ENCODE peak calls at places on chromosomes 6 and 20, in six cellular contexts. Y is dorsolateral prefrontal cortex, T is heart left ventricle, K is hepatocyte, X is Panc1, C is transverse colon. H is an unnamed sample.

GRCh38 chr20:63102720-63103375 is 96.1 kb upstream of the BHLHE23 start:
- DNase-seq in Y (peak), T (peak), K (no peak), X (no peak), C (peak), H (no peak)

GRCh38 chr20:20076297-20077065 is 24.1 kb downstream of the CFAP61 start:
- DNase-seq in Y (peak), T (no peak), K (peak), X (no peak), C (no peak), H (peak)

GRCh38 chr6:159125014-159125609 is 44.1 kb upstream of the FNDC1 start:
- DNase-seq in Y (no peak), T (no peak), K (no peak), X (no peak), C (no peak), H (no peak)

GRCh38 chr6:28866342-28867077 is 57.3 kb downstream of the TRIM27 start:
- DNase-seq in Y (peak), T (peak), K (peak), X (no peak), C (peak), H (no peak)

GRCh38 chr6:144190593-144190992 is 40.3 kb downstream of the STX11 start:
- DNase-seq in Y (no peak), T (peak), K (no peak), X (no peak), C (no peak), H (peak)

GRCh38 chr20:35431621-35432429 is 6.2 kb downstream of the GDF5 start:
- DNase-seq in Y (no peak), T (no peak), K (no peak), X (no peak), C (no peak), H (no peak)

GRCh38 chr6:144340541-144341371 is 55.6 kb downstream of the UTRN start:
- DNase-seq in Y (no peak), T (no peak), K (no peak), X (no peak), C (no peak), H (no peak)

GRCh38 chr6:148516116-148517016 is 173.7 kb downstream of the SASH1 start:
- DNase-seq in Y (no peak), T (no peak), K (no peak), X (no peak), C (no peak), H (no peak)

GRCh38 chr20:24543741-24544140 is 74.3 kb downstream of the SYNDIG1 start:
- DNase-seq in Y (no peak), T (no peak), K (no peak), X (no peak), C (no peak), H (no peak)

GRCh38 chr6:21965029-21965428 is 331.8 kb downstream of the PRL start:
- DNase-seq in Y (no peak), T (no peak), K (no peak), X (no peak), C (no peak), H (no peak)

GRCh38 chr6:40733770-40734396 is 146.7 kb upstream of the LRFN2 start:
- DNase-seq in Y (no peak), T (no peak), K (no peak), X (no peak), C (no peak), H (no peak)

GRCh38 chr20:63734946-63735858 is 1.3 kb upstream of the LIME1 start:
- DNase-seq in Y (no peak), T (no peak), K (no peak), X (no peak), C (no peak), H (no peak)

GRCh38 chr6:151576658-151577057 is 82.8 kb downstream of the CCDC170 start:
- DNase-seq in Y (peak), T (no peak), K (no peak), X (no peak), C (no peak), H (no peak)

GRCh38 chr6:98641929-98642328 is 192.4 kb upstream of the POU3F2 start:
- DNase-seq in Y (no peak), T (no peak), K (peak), X (no peak), C (no peak), H (no peak)

GRCh38 chr6:29201966-29202365 is 31.3 kb downstream of the OR2J2 start:
- DNase-seq in Y (no peak), T (no peak), K (no peak), X (no peak), C (no peak), H (no peak)

GRCh38 chr20:63068711-63069367 is 62.1 kb upstream of the BHLHE23 start:
- DNase-seq in Y (no peak), T (no peak), K (no peak), X (no peak), C (no peak), H (no peak)

GRCh38 chr6:55617272-55617671 is 38.3 kb upstream of the HMGCLL1 start:
- DNase-seq in Y (no peak), T (no peak), K (peak), X (peak), C (no peak), H (no peak)

GRCh38 chr6:26240981-26241770 is 123.8 kb upstream of the BTN3A2 start:
- DNase-seq in Y (no peak), T (no peak), K (no peak), X (no peak), C (no peak), H (no peak)

GRCh38 chr6:168643401-168643800 is 202.4 kb downstream of the SMOC2 start:
- DNase-seq in Y (no peak), T (no peak), K (no peak), X (no peak), C (no peak), H (no peak)

GRCh38 chr6:30763618-30764489 is 19.5 kb upstream of the IER3 start:
- DNase-seq in Y (no peak), T (no peak), K (peak), X (no peak), C (no peak), H (no peak)

GRCh38 chr6:130070747-130071146 is 52.4 kb downstream of the L3MBTL3 start:
- DNase-seq in Y (no peak), T (no peak), K (no peak), X (no peak), C (no peak), H (no peak)

GRCh38 chr6:118725944-118726343 is 74.6 kb upstream of the CEP85L start:
- DNase-seq in Y (no peak), T (no peak), K (no peak), X (no peak), C (no peak), H (no peak)

GRCh38 chr6:156601156-156601820 is 175.9 kb upstream of the ARID1B start:
- DNase-seq in Y (no peak), T (no peak), K (no peak), X (no peak), C (no peak), H (no peak)

GRCh38 chr20:36154696-36155628 is at the start of gene EPB41L1:
- DNase-seq in Y (no peak), T (no peak), K (peak), X (no peak), C (no peak), H (no peak)

GRCh38 chr20:45450097-45450818 is 19.3 kb upstream of the WFDC2 start:
- DNase-seq in Y (no peak), T (no peak), K (peak), X (peak), C (peak), H (no peak)

GRCh38 chr20:38129248-38129865 is 35.7 kb downstream of the TGM2 start:
- DNase-seq in Y (no peak), T (no peak), K (no peak), X (no peak), C (no peak), H (no peak)

GRCh38 chr6:44558315-44559227 is 171.1 kb downstream of the CDC5L start:
- DNase-seq in Y (no peak), T (no peak), K (no peak), X (no peak), C (no peak), H (no peak)

GRCh38 chr6:34990971-34991560 is 102.0 kb downstream of the ANKS1A start:
- DNase-seq in Y (no peak), T (no peak), K (no peak), X (no peak), C (no peak), H (peak)

GRCh38 chr6:144722925-144723324 is 437.8 kb downstream of the UTRN start:
- DNase-seq in Y (no peak), T (no peak), K (no peak), X (no peak), C (no peak), H (no peak)

GRCh38 chr20:37526839-37527637 is 638 bp downstream of the BLCAP start:
- DNase-seq in Y (no peak), T (peak), K (peak), X (no peak), C (peak), H (no peak)

GRCh38 chr20:41330343-41330720 is 10.3 kb upstream of the LPIN3 start:
- DNase-seq in Y (no peak), T (no peak), K (no peak), X (no peak), C (no peak), H (no peak)

GRCh38 chr6:24899647-24900325 is 36.0 kb downstream of the RIPOR2 start:
- DNase-seq in Y (peak), T (no peak), K (no peak), X (no peak), C (no peak), H (no peak)

GRCh38 chr6:108142240-108142639 is 23.6 kb upstream of the NR2E1 start:
- DNase-seq in Y (no peak), T (no peak), K (no peak), X (no peak), C (no peak), H (no peak)

GRCh38 chr20:3678893-3679720 is 2.7 kb downstream of the ADAM33 start:
- DNase-seq in Y (no peak), T (no peak), K (no peak), X (no peak), C (no peak), H (no peak)

DNA sequence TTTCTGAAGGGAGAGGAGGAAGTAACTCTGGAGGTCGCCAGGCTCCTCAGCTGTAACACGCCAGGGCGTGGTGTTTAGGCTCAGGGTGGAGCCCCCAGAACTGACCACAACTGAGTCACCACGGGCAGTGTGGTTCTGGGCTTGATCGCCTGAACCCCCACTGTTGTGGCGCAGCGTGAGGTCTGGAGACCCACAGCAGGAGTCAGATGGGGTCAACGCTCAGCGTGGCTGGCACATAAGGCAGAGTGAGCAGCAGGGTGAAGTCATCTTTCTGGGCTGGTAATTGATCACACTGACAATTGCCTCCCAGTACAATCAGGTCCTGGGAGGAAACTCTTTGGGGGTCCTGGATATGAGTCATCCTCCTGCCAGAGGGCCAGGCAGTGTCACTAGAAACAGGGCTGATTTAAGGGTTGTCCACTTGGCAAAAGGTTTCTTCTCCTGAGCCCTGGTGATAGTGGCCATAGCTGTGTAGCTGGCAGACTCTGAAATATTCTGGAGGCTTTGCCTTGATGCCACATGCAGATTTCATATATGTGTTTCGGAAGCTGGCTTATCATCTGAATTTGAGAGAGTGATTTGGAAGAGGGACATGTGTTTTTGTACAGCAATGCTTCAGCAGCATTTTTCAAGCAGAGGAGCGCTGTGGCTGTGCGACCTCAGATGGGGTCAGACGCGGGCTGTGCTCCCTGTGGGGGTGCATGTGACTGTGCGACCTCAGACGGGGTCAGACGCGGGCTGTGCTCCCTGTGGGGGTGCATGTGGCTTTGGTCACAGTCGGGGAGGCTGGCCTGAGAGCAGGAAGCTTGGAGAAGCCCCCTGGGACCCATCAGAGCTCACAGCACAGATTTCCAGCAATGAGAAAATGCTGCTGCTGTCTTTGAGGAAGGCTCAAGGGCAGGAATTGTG is 50.0 kb downstream of the SYNJ2 start:
- DNase-seq in Y (no peak), T (peak), K (peak), X (no peak), C (peak), H (no peak)
- H3K27ac ChIP-seq in Y (peak), T (peak), K (peak), X (peak), C (peak), H (peak)

GRCh38 chr6:96931198-96931597 is 6.7 kb downstream of the KLHL32 start:
- DNase-seq in Y (no peak), T (no peak), K (no peak), X (no peak), C (no peak), H (no peak)

GRCh38 chr6:96939019-96939805 is 14.7 kb downstream of the KLHL32 start:
- DNase-seq in Y (peak), T (no peak), K (no peak), X (peak), C (no peak), H (no peak)

GRCh38 chr6:96934087-96934486 is 9.6 kb downstream of the KLHL32 start:
- DNase-seq in Y (no peak), T (no peak), K (no peak), X (no peak), C (no peak), H (no peak)
- TF ChIP-seq CTCF in Y (no peak), T (no peak), K (no peak), X (no peak), C (no peak), H (no peak)

DNA sequence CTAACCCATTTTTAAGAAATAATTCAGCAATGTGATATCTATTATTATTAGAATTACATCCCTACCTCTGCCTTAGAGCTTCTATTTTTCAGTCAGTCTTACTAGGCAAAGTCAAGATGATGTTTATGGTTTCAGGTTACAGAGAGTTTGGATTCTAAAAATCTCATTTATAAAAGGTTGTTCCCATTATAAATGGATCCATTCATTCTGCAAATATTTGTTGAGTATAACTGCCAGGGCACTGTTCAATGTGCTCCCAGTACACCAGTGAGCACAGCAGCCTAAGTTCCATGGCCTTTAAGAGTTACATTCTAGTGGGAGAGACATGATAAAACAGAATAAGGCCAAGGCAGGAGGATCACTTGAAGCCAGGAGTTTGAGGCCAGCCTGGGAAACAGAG is 75.9 kb upstream of the EYA4 start:
- DNase-seq in Y (no peak), T (no peak), K (no peak), X (no peak), C (no peak), H (no peak)
- H3K27ac ChIP-seq in Y (no peak), T (no peak), K (no peak), X (no peak), C (no peak), H (no peak)

GRCh38 chr20:47173596-47174216 is 182.8 kb downstream of the ZMYND8 start:
- DNase-seq in Y (no peak), T (no peak), K (no peak), X (no peak), C (no peak), H (no peak)
- TF ChIP-seq CTCF in Y (no peak), T (no peak), K (no peak), X (no peak), C (no peak), H (no peak)

H was measured in AG04450.